ENCODE peak calls at places on chromosomes 2 and 18, in eight cellular contexts. One of them, this sample, is unnamed.

GRCh38 chr18:57803119-57803969 is at the start of gene ATP8B1:
- DNase-seq in stomach: peak
- DNase-seq in left cardiac atrium: peak
- DNase-seq in M059J: peak
- DNase-seq in ELR: peak
- DNase-seq in stimulated activated CD8-positive, alpha-beta memory T cell treated with anti-CD3 and anti-CD28 coated beads, Interleukin-7, amount 100 ng/mL, for 1 hour: no peak
- DNase-seq in NCI-H1436 treated with DMSO at 0.1 percent for 48 hours: no peak
- DNase-seq in HEK293T: peak
- DNase-seq in this sample: peak

GRCh38 chr18:3649135-3649558 is 199.2 kb downstream of the TGIF1 start:
- DNase-seq in left cardiac atrium: no peak
- DNase-seq in ELR: no peak
- DNase-seq in M059J: no peak
- DNase-seq in stimulated activated CD8-positive, alpha-beta memory T cell treated with anti-CD3 and anti-CD28 coated beads, Interleukin-7, amount 100 ng/mL, for 1 hour: no peak
- DNase-seq in NCI-H1436 treated with DMSO at 0.1 percent for 48 hours: no peak
- DNase-seq in HEK293T: no peak
- DNase-seq in stomach: no peak
- DNase-seq in this sample: no peak

GRCh38 chr2:116224610-116225009 is 1589.9 kb upstream of the DDX18 start:
- DNase-seq in NCI-H1436 treated with DMSO at 0.1 percent for 48 hours: no peak
- DNase-seq in left cardiac atrium: no peak
- DNase-seq in stimulated activated CD8-positive, alpha-beta memory T cell treated with anti-CD3 and anti-CD28 coated beads, Interleukin-7, amount 100 ng/mL, for 1 hour: no peak
- DNase-seq in stomach: no peak
- DNase-seq in HEK293T: no peak
- DNase-seq in ELR: no peak
- DNase-seq in M059J: no peak
- DNase-seq in this sample: no peak

GRCh38 chr2:157948856-157949255 is 72.7 kb upstream of the ACVR1 start:
- DNase-seq in NCI-H1436 treated with DMSO at 0.1 percent for 48 hours: no peak
- DNase-seq in M059J: no peak
- DNase-seq in HEK293T: no peak
- DNase-seq in stomach: no peak
- DNase-seq in left cardiac atrium: no peak
- DNase-seq in stimulated activated CD8-positive, alpha-beta memory T cell treated with anti-CD3 and anti-CD28 coated beads, Interleukin-7, amount 100 ng/mL, for 1 hour: no peak
- DNase-seq in ELR: no peak
- DNase-seq in this sample: no peak

GRCh38 chr2:72111061-72111460 is 36.6 kb downstream of the CYP26B1 start:
- DNase-seq in stomach: no peak
- DNase-seq in left cardiac atrium: no peak
- DNase-seq in ELR: no peak
- DNase-seq in NCI-H1436 treated with DMSO at 0.1 percent for 48 hours: no peak
- DNase-seq in M059J: no peak
- DNase-seq in HEK293T: no peak
- DNase-seq in stimulated activated CD8-positive, alpha-beta memory T cell treated with anti-CD3 and anti-CD28 coated beads, Interleukin-7, amount 100 ng/mL, for 1 hour: no peak
- DNase-seq in this sample: no peak

GRCh38 chr2:42964444-42965081 is 172.2 kb upstream of the HAAO start:
- DNase-seq in stimulated activated CD8-positive, alpha-beta memory T cell treated with anti-CD3 and anti-CD28 coated beads, Interleukin-7, amount 100 ng/mL, for 1 hour: no peak
- DNase-seq in M059J: peak
- DNase-seq in left cardiac atrium: peak
- DNase-seq in NCI-H1436 treated with DMSO at 0.1 percent for 48 hours: no peak
- DNase-seq in HEK293T: no peak
- DNase-seq in stomach: no peak
- DNase-seq in ELR: peak
- DNase-seq in this sample: peak

GRCh38 chr2:16852651-16853050 is 187.0 kb upstream of the CYRIA start:
- DNase-seq in ELR: no peak
- DNase-seq in M059J: no peak
- DNase-seq in left cardiac atrium: no peak
- DNase-seq in stomach: no peak
- DNase-seq in NCI-H1436 treated with DMSO at 0.1 percent for 48 hours: no peak
- DNase-seq in HEK293T: no peak
- DNase-seq in stimulated activated CD8-positive, alpha-beta memory T cell treated with anti-CD3 and anti-CD28 coated beads, Interleukin-7, amount 100 ng/mL, for 1 hour: no peak
- DNase-seq in this sample: no peak

GRCh38 chr2:8803658-8804379 is 33.6 kb downstream of the KIDINS220 start:
- DNase-seq in ELR: peak
- DNase-seq in stimulated activated CD8-positive, alpha-beta memory T cell treated with anti-CD3 and anti-CD28 coated beads, Interleukin-7, amount 100 ng/mL, for 1 hour: no peak
- DNase-seq in HEK293T: peak
- DNase-seq in M059J: peak
- DNase-seq in NCI-H1436 treated with DMSO at 0.1 percent for 48 hours: no peak
- DNase-seq in stomach: peak
- DNase-seq in left cardiac atrium: no peak
- DNase-seq in this sample: no peak

GRCh38 chr18:78697446-78697845 is 282.2 kb upstream of the SALL3 start:
- DNase-seq in HEK293T: no peak
- DNase-seq in NCI-H1436 treated with DMSO at 0.1 percent for 48 hours: no peak
- DNase-seq in stimulated activated CD8-positive, alpha-beta memory T cell treated with anti-CD3 and anti-CD28 coated beads, Interleukin-7, amount 100 ng/mL, for 1 hour: no peak
- DNase-seq in M059J: no peak
- DNase-seq in left cardiac atrium: no peak
- DNase-seq in stomach: no peak
- DNase-seq in ELR: no peak
- DNase-seq in this sample: no peak

GRCh38 chr2:200665626-200666453 is 80.0 kb downstream of the AOX1 start:
- DNase-seq in ELR: no peak
- DNase-seq in HEK293T: no peak
- DNase-seq in stomach: no peak
- DNase-seq in left cardiac atrium: no peak
- DNase-seq in stimulated activated CD8-positive, alpha-beta memory T cell treated with anti-CD3 and anti-CD28 coated beads, Interleukin-7, amount 100 ng/mL, for 1 hour: no peak
- DNase-seq in NCI-H1436 treated with DMSO at 0.1 percent for 48 hours: no peak
- DNase-seq in M059J: peak
- DNase-seq in this sample: no peak

GRCh38 chr2:73112913-73113633 is at the start of gene RAB11FIP5:
- DNase-seq in left cardiac atrium: peak
- DNase-seq in NCI-H1436 treated with DMSO at 0.1 percent for 48 hours: no peak
- DNase-seq in HEK293T: peak
- DNase-seq in stomach: peak
- DNase-seq in M059J: peak
- DNase-seq in stimulated activated CD8-positive, alpha-beta memory T cell treated with anti-CD3 and anti-CD28 coated beads, Interleukin-7, amount 100 ng/mL, for 1 hour: peak
- DNase-seq in ELR: peak
- DNase-seq in this sample: peak

This sample was measured in left ventricle myocardium superior.